ENCODE peak calls at places on chromosomes 12 and 14, in four cellular contexts. N, K, S and U are unnamed samples.

GRCh38 chr12:78062781-78063180 is 232.1 kb downstream of the NAV3 start:
- DNase-seq in K (no peak), N (no peak), S (no peak), U (no peak)

GRCh38 chr12:69415471-69416275 is 54.5 kb upstream of the FRS2 start:
- DNase-seq in K (no peak), S (peak; percentile 30), N (peak; percentile 23), U (peak; percentile 48)

GRCh38 chr14:98022541-98023520 is 1225.6 kb downstream of the VRK1 start:
- DNase-seq in K (no peak), S (no peak), N (no peak), U (no peak)

GRCh38 chr14:104066279-104066678 is 19.2 kb upstream of the ASPG start:
- DNase-seq in N (no peak), S (no peak), K (no peak), U (no peak)

GRCh38 chr12:2501464-2502181 is 293.1 kb upstream of the FKBP4 start:
- DNase-seq in K (no peak), N (no peak), S (no peak), U (peak; percentile 63)

GRCh38 chr14:99058542-99058941 is 213.5 kb downstream of the BCL11B start:
- DNase-seq in N (no peak), K (no peak), S (no peak), U (no peak)

GRCh38 chr12:46653311-46653710 is 172.5 kb downstream of the SLC38A4 start:
- DNase-seq in S (no peak), N (no peak), K (no peak), U (no peak)

GRCh38 chr12:57225680-57226190 is 3.8 kb upstream of the SHMT2 start:
- DNase-seq in N (no peak), S (no peak), K (no peak), U (no peak)

GRCh38 chr12:58069268-58069967 is 128.1 kb downstream of the ATP23 start:
- DNase-seq in K (no peak), S (no peak), N (no peak), U (no peak)

GRCh38 chr12:125329239-125330238 is 264.3 kb downstream of the AACS start:
- DNase-seq in K (no peak), S (no peak), N (no peak), U (no peak)

GRCh38 chr12:89960607-89961394 is 252.2 kb upstream of the ATP2B1 start:
- DNase-seq in N (no peak), K (no peak), S (no peak), U (no peak)

GRCh38 chr12:93273834-93274705 is 103.7 kb upstream of the NUDT4 start:
- DNase-seq in N (no peak), S (no peak), K (no peak), U (no peak)

GRCh38 chr14:68526420-68527105 is 266.3 kb downstream of the ZFP36L1 start:
- DNase-seq in N (no peak), S (no peak), K (peak; percentile 78), U (no peak)

GRCh38 chr12:39314547-39314946 is 128.4 kb downstream of the KIF21A start:
- DNase-seq in S (no peak), N (no peak), K (no peak), U (no peak)

GRCh38 chr14:21059842-21060589 is 2.4 kb downstream of the RNASE8 start:
- DNase-seq in K (no peak), N (no peak), S (no peak), U (no peak)

GRCh38 chr12:56991319-56991906 is 14.9 kb downstream of the ZBTB39 start:
- DNase-seq in S (no peak), N (no peak), K (no peak), U (peak; percentile 37)

GRCh38 chr14:26808407-26808806 is 210.6 kb upstream of the NOVA1 start:
- DNase-seq in N (no peak), K (no peak), S (no peak), U (no peak)

GRCh38 chr12:119624971-119625370 is 31.4 kb downstream of the TMEM233 start:
- DNase-seq in N (no peak), S (no peak), K (no peak), U (no peak)

GRCh38 chr14:71266994-71267636 is 359.9 kb downstream of the PCNX1 start:
- DNase-seq in S (peak; percentile 24), N (no peak), K (no peak), U (no peak)

GRCh38 chr14:68616255-68616902 is 176.5 kb downstream of the ZFP36L1 start:
- DNase-seq in K (no peak), S (no peak), N (no peak), U (no peak)

GRCh38 chr14:70425349-70425748 is 8.5 kb upstream of the SYNJ2BP start:
- DNase-seq in K (no peak), S (no peak), N (no peak), U (no peak)

GRCh38 chr12:11133816-11134215 is 628 bp downstream of the TAS2R30 start:
- DNase-seq in S (no peak), K (no peak), N (no peak), U (no peak)

GRCh38 chr12:98751580-98752115 is 106.6 kb downstream of the APAF1 start:
- DNase-seq in K (no peak), N (no peak), S (no peak), U (no peak)

GRCh38 chr12:56995201-56995929 is 11.0 kb downstream of the ZBTB39 start:
- DNase-seq in N (no peak), S (no peak), K (no peak), U (no peak)

GRCh38 chr12:23504043-23504442 is 445.4 kb downstream of the SOX5 start:
- DNase-seq in S (no peak), K (no peak), N (no peak), U (no peak)

GRCh38 chr12:4417471-4417870 is 28.1 kb downstream of the FGF6 start:
- DNase-seq in K (no peak), N (no peak), S (no peak), U (no peak)

GRCh38 chr12:25997401-25997973 is 39.0 kb downstream of the RASSF8 start:
- DNase-seq in N (no peak), S (no peak), K (no peak), U (no peak)

GRCh38 chr12:98955284-98955683 is 310.2 kb downstream of the APAF1 start:
- DNase-seq in N (no peak), S (peak; percentile 28), K (no peak), U (peak; percentile 65)

GRCh38 chr12:123516221-123516780 is 17.2 kb downstream of the RILPL1 start:
- DNase-seq in K (no peak), S (no peak), N (no peak), U (peak; percentile 59)
- TF ChIP-seq CTCF in K (no peak), S (no peak), N (no peak), U (no peak)

DNA sequence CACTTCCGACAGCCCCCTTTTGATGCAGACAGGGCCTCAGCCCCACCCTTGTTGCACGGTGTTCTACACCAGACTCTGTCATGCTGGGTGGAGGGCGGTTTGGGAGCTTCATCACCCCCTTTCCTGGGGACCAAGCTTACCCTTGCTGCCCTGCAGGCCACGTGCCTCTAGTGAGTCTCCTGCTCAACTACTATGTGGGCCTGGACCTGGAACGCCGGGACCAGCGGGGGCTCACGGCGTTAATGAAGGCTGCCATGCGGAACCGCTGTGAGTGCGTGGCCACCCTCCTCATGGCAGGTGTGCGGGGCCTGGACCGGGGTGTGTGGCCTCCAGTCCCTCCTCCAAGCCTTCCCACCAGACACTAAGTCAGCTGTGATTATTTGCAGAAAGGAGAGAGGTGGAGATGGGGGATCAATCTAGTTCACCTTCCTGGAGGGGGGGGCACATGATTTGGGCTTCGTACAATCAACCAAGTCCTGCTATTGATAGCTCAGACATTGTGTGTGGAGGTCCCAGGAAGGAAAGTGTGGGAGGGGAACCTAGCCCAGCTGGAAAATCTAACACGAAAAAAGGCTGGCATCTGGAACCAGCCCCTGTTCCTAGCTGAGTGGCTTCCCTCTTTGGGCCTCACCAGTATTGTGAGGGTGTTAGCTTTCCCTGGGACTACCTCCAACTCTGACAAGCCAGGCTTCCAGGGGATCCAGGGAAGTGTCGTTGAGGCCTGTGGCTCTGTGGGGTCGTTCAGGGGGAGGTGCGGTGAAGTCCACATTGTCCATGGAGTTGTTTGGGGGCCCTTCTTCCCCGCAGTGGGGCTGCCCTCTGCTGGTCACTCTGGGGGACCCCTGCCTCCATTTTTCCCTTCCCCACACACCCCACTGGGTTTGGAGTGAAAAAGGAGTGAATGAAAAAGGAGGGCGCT is 1.6 kb downstream of the ANKRD33 start:
- DNase-seq in N (no peak), S (peak; percentile 27), K (peak; percentile 52), U (no peak)
- TF ChIP-seq CTCF in N (peak; percentile 22), S (no peak), K (peak; percentile 7), U (peak; percentile 15)

GRCh38 chr12:108516511-108517275 is 1.6 kb downstream of the FICD start:
- DNase-seq in K (no peak), S (no peak), N (no peak), U (no peak)

GRCh38 chr12:108518101-108518715 is 3.1 kb downstream of the FICD start:
- DNase-seq in N (no peak), K (no peak), S (no peak), U (no peak)

GRCh38 chr12:108518716-108519496 is 3.8 kb downstream of the FICD start:
- DNase-seq in N (no peak), K (no peak), S (no peak), U (no peak)

GRCh38 chr12:108517288-108518100 is 2.4 kb downstream of the FICD start:
- DNase-seq in S (no peak), K (no peak), N (no peak), U (no peak)

DNA sequence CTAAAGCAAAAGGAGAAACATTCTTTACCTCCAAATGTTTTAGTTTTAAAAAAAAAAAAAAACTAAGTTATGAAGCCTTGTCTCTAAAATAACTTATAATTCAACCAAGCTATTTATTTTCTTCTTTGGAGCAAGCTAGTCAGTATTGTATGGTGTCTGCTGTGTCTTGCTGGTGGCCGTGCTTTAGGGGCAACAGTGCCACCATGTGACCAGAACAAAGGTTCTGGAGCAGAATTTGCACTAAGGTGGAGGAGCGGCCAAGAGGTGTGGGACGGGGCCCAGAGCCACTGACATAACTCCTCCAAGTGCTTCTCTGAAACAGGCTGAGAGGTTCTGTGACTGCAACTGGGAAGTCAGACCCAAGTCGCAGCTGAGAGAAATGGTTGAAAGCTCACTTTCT is 4.5 kb downstream of the FICD start:
- DNase-seq in K (no peak), S (no peak), N (no peak), U (no peak)
- TF ChIP-seq CTCF in K (no peak), S (no peak), N (peak; percentile 17), U (no peak)

GRCh38 chr14:54395716-54396115 is 1.1 kb upstream of the CDKN3 start:
- DNase-seq in K (no peak), S (no peak), N (no peak), U (no peak)

GRCh38 chr14:54395284-54395683 is 1.5 kb upstream of the CDKN3 start:
- DNase-seq in N (no peak), S (no peak), K (no peak), U (no peak)

GRCh38 chr14:54394596-54394995 is 2.2 kb upstream of the CDKN3 start:
- DNase-seq in N (no peak), S (no peak), K (no peak), U (no peak)

GRCh38 chr14:54396493-54397335 is at the start of gene CDKN3:
- DNase-seq in K (peak; percentile 98), N (peak; percentile 91), S (peak; percentile 97), U (peak; percentile 97)

GRCh38 chr14:54396183-54396492 is 669 bp upstream of the CDKN3 start:
- DNase-seq in K (no peak), S (no peak), N (no peak), U (no peak)
- TF ChIP-seq CTCF in K (no peak), S (no peak), N (no peak), U (no peak)

GRCh38 chr12:389138-390096 is at the start of gene KDM5A:
- DNase-seq in S (peak; percentile 91), K (peak; percentile 94), N (peak; percentile 89), U (peak; percentile 91)
- TF ChIP-seq CTCF in S (no peak), K (no peak), N (no peak), U (no peak)